ENCODE peak calls at places on chromosome 12, in five cellular contexts. One of them, this sample, is unnamed.

GRCh38 chr12:130017571-130018449 is 114.0 kb upstream of the TMEM132D start:
- DNase-seq in H1: no peak
- DNase-seq in K562: no peak
- DNase-seq in GM12878: no peak
- DNase-seq in HepG2: no peak
- DNase-seq in this sample: peak

GRCh38 chr12:1920971-1921370 is 2.5 kb upstream of the CACNA2D4 start:
- DNase-seq in K562: no peak
- DNase-seq in H1: peak
- DNase-seq in GM12878: no peak
- DNase-seq in HepG2: no peak
- DNase-seq in this sample: peak

GRCh38 chr12:54135621-54136027 is 53.2 kb downstream of the SMUG1 start:
- DNase-seq in GM12878: no peak
- DNase-seq in K562: no peak
- DNase-seq in H1: no peak
- DNase-seq in HepG2: peak
- DNase-seq in this sample: peak

GRCh38 chr12:51953925-51954324 is 2.4 kb downstream of the ACVR1B start:
- DNase-seq in K562: peak
- DNase-seq in GM12878: no peak
- DNase-seq in HepG2: no peak
- DNase-seq in H1: no peak
- DNase-seq in this sample: no peak

GRCh38 chr12:78290606-78291345 is 460.1 kb downstream of the NAV3 start:
- DNase-seq in H1: no peak
- DNase-seq in GM12878: no peak
- DNase-seq in HepG2: peak
- DNase-seq in K562: no peak
- DNase-seq in this sample: no peak

GRCh38 chr12:90043264-90043663 is 334.6 kb upstream of the ATP2B1 start:
- DNase-seq in H1: no peak
- DNase-seq in HepG2: no peak
- DNase-seq in K562: peak
- DNase-seq in GM12878: no peak
- DNase-seq in this sample: no peak

GRCh38 chr12:46160081-46160980 is 108.5 kb downstream of the SLC38A1 start:
- DNase-seq in HepG2: no peak
- DNase-seq in H1: no peak
- DNase-seq in K562: no peak
- DNase-seq in GM12878: no peak
- DNase-seq in this sample: peak

GRCh38 chr12:116187158-116187511 is 90.4 kb downstream of the MED13L start:
- DNase-seq in H1: no peak
- DNase-seq in K562: no peak
- DNase-seq in HepG2: no peak
- DNase-seq in GM12878: no peak
- DNase-seq in this sample: no peak

GRCh38 chr12:31005944-31006361 is 67.7 kb upstream of the DDX11 start:
- DNase-seq in K562: no peak
- DNase-seq in H1: no peak
- DNase-seq in HepG2: no peak
- DNase-seq in GM12878: no peak
- DNase-seq in this sample: peak

GRCh38 chr12:86683568-86683991 is 427.4 kb upstream of the MGAT4C start:
- DNase-seq in K562: no peak
- DNase-seq in H1: no peak
- DNase-seq in HepG2: no peak
- DNase-seq in GM12878: no peak
- DNase-seq in this sample: no peak

GRCh38 chr12:132326646-132327045 is 2.7 kb downstream of the GALNT9 start:
- DNase-seq in HepG2: no peak
- DNase-seq in H1: no peak
- DNase-seq in K562: no peak
- DNase-seq in GM12878: no peak
- DNase-seq in this sample: no peak

GRCh38 chr12:28374556-28374955 is 184.3 kb downstream of the CCDC91 start:
- DNase-seq in H1: no peak
- DNase-seq in GM12878: no peak
- DNase-seq in K562: no peak
- DNase-seq in HepG2: no peak
- DNase-seq in this sample: no peak

GRCh38 chr12:28209782-28210181 is 19.5 kb downstream of the CCDC91 start:
- DNase-seq in GM12878: no peak
- DNase-seq in H1: no peak
- DNase-seq in HepG2: no peak
- DNase-seq in K562: no peak
- DNase-seq in this sample: no peak

GRCh38 chr12:132066345-132066685 is 77.8 kb downstream of the DDX51 start:
- DNase-seq in H1: no peak
- DNase-seq in GM12878: peak
- DNase-seq in HepG2: no peak
- DNase-seq in K562: no peak
- DNase-seq in this sample: no peak

GRCh38 chr12:76967181-76967885 is 88.5 kb upstream of the CSRP2 start:
- DNase-seq in H1: no peak
- DNase-seq in K562: no peak
- DNase-seq in GM12878: no peak
- DNase-seq in HepG2: no peak
- DNase-seq in this sample: no peak

GRCh38 chr12:80763874-80764273 is 47.2 kb downstream of the MYF5 start:
- DNase-seq in K562: peak
- DNase-seq in H1: no peak
- DNase-seq in GM12878: no peak
- DNase-seq in HepG2: peak
- DNase-seq in this sample: peak

GRCh38 chr12:123997033-123997822 is 24.2 kb downstream of the ZNF664 start:
- DNase-seq in H1: no peak
- DNase-seq in K562: no peak
- DNase-seq in GM12878: no peak
- DNase-seq in HepG2: no peak
- DNase-seq in this sample: no peak

GRCh38 chr12:6849976-6850560 is 1.0 kb downstream of the CDCA3 start:
- DNase-seq in HepG2: no peak
- DNase-seq in K562: no peak
- DNase-seq in GM12878: no peak
- DNase-seq in H1: no peak
- DNase-seq in this sample: no peak

GRCh38 chr12:31568498-31568897 is 22.4 kb downstream of the DENND5B start:
- DNase-seq in HepG2: no peak
- DNase-seq in H1: no peak
- DNase-seq in K562: no peak
- DNase-seq in GM12878: no peak
- DNase-seq in this sample: no peak

GRCh38 chr12:114500775-114501473 is 95.0 kb upstream of the TBX5 start:
- DNase-seq in GM12878: no peak
- DNase-seq in K562: no peak
- DNase-seq in H1: no peak
- DNase-seq in HepG2: no peak
- DNase-seq in this sample: no peak

GRCh38 chr12:57517187-57517586 is 3.1 kb downstream of the DDIT3 start:
- DNase-seq in GM12878: no peak
- DNase-seq in HepG2: no peak
- DNase-seq in H1: no peak
- DNase-seq in K562: no peak
- DNase-seq in this sample: no peak

GRCh38 chr12:70779250-70779649 is 141.3 kb downstream of the PTPRR start:
- DNase-seq in K562: no peak
- DNase-seq in HepG2: no peak
- DNase-seq in GM12878: no peak
- DNase-seq in H1: no peak
- DNase-seq in this sample: no peak

GRCh38 chr12:5432011-5432400 is at the start of gene NTF3:
- DNase-seq in H1: peak
- DNase-seq in K562: no peak
- DNase-seq in GM12878: no peak
- DNase-seq in HepG2: no peak
- DNase-seq in this sample: peak

GRCh38 chr12:121217066-121217465 is 7.1 kb downstream of the P2RX4 start:
- DNase-seq in GM12878: no peak
- DNase-seq in K562: no peak
- DNase-seq in HepG2: peak
- DNase-seq in H1: no peak
- DNase-seq in this sample: no peak
- TF ChIP-seq TAF1 in GM12878: no peak
- TF ChIP-seq TAF1 in K562: no peak
- TF ChIP-seq TAF1 in HepG2: no peak
- TF ChIP-seq TAF1 in H1: no peak
- TF ChIP-seq TAF1 in this sample: no peak

DNA sequence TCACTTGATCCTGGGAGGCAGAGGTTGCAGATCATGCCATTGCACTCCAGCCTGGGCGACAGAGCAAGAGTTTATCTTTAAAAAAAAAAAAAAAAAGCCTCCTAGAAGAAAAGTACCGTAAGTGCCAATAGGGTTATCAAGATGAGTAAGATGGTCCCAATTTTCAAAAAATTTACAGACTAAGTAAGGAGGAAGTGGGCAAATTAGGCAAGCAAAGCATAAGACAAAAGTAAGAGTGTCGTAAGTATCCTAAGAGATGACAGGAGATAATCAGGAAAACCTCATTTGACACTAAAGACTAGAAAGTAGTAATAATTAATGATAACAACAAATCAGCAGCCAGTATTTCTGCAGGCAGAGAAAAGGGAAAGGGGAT is 12.2 kb downstream of the PYM1 start:
- DNase-seq in H1: no peak
- DNase-seq in HepG2: no peak
- DNase-seq in GM12878: no peak
- DNase-seq in K562: no peak
- DNase-seq in this sample: no peak
- TF ChIP-seq YY1 in H1: no peak
- TF ChIP-seq YY1 in HepG2: no peak
- TF ChIP-seq YY1 in GM12878: no peak
- TF ChIP-seq YY1 in K562: no peak
- TF ChIP-seq YY1 in this sample: no peak

GRCh38 chr12:47899466-47899865 is 5.3 kb downstream of the VDR start:
- DNase-seq in H1: no peak
- DNase-seq in K562: no peak
- DNase-seq in HepG2: no peak
- DNase-seq in GM12878: no peak
- DNase-seq in this sample: no peak
- TF ChIP-seq TAF1 in H1: no peak
- TF ChIP-seq TAF1 in K562: no peak
- TF ChIP-seq TAF1 in HepG2: no peak
- TF ChIP-seq TAF1 in GM12878: no peak
- TF ChIP-seq TAF1 in this sample: no peak

GRCh38 chr12:3170423-3171194 is 93.4 kb downstream of the TSPAN9 start:
- DNase-seq in HepG2: no peak
- DNase-seq in H1: no peak
- DNase-seq in K562: no peak
- DNase-seq in GM12878: no peak
- DNase-seq in this sample: peak

GRCh38 chr12:3171195-3171591 is 94.0 kb downstream of the TSPAN9 start:
- DNase-seq in K562: no peak
- DNase-seq in HepG2: peak
- DNase-seq in GM12878: no peak
- DNase-seq in H1: no peak
- DNase-seq in this sample: no peak

GRCh38 chr12:3168223-3168770 is 91.1 kb downstream of the TSPAN9 start:
- DNase-seq in K562: no peak
- DNase-seq in H1: no peak
- DNase-seq in GM12878: no peak
- DNase-seq in HepG2: no peak
- DNase-seq in this sample: no peak

GRCh38 chr12:3167636-3168035 is 90.5 kb downstream of the TSPAN9 start:
- DNase-seq in H1: no peak
- DNase-seq in K562: no peak
- DNase-seq in GM12878: no peak
- DNase-seq in HepG2: no peak
- DNase-seq in this sample: no peak

GRCh38 chr12:3168775-3169221 is 91.6 kb downstream of the TSPAN9 start:
- DNase-seq in K562: peak
- DNase-seq in HepG2: no peak
- DNase-seq in H1: no peak
- DNase-seq in GM12878: no peak
- DNase-seq in this sample: no peak
- TF ChIP-seq YY1 in K562: no peak
- TF ChIP-seq YY1 in HepG2: no peak
- TF ChIP-seq YY1 in H1: no peak
- TF ChIP-seq YY1 in GM12878: no peak
- TF ChIP-seq YY1 in this sample: no peak

This sample was measured in SK-N-SH.